ENCODE peak calls at places on chromosomes 16 and 17, in four cellular contexts. C is body of pancreas, M is prostate gland, K is heart left ventricle. X is an unnamed sample. For H3K27me3, the result is how much of the 10 kb centered on the place peaks cover.

GRCh38 chr16:71185366-71185765 is 45.2 kb downstream of the HYDIN start:
- DNase-seq in C (no peak), M (no peak), K (no peak), X (no peak)

GRCh38 chr17:76189247-76189646 is 48.2 kb upstream of the FOXJ1 start:
- DNase-seq in C (no peak), M (no peak), K (no peak), X (no peak)

GRCh38 chr17:15109608-15110007 is 155.5 kb downstream of the PMP22 start:
- DNase-seq in C (no peak), M (no peak), K (no peak), X (no peak)

GRCh38 chr16:4510131-4510530 is 28.4 kb downstream of the CDIP1 start:
- DNase-seq in C (no peak), M (no peak), K (no peak), X (no peak)

GRCh38 chr17:45940826-45941225 is 46.5 kb downstream of the MAPT start:
- DNase-seq in C (no peak), M (peak), K (peak), X (no peak)

GRCh38 chr17:46764709-46765401 is 53.6 kb downstream of the WNT3 start:
- DNase-seq in C (peak), M (no peak), K (peak), X (no peak)

GRCh38 chr16:87681990-87682570 is 79.8 kb downstream of the JPH3 start:
- DNase-seq in C (no peak), M (peak), K (no peak), X (no peak)

GRCh38 chr16:4316103-4316731 is 350 bp downstream of the GLIS2 start:
- DNase-seq in C (no peak), M (no peak), K (no peak), X (no peak)

GRCh38 chr16:16982614-16983013 is 488.1 kb downstream of the XYLT1 start:
- DNase-seq in C (no peak), M (no peak), K (no peak), X (no peak)

GRCh38 chr17:32671891-32672290 is 185.1 kb downstream of the CDK5R1 start:
- DNase-seq in C (peak), M (no peak), K (peak), X (no peak)

GRCh38 chr16:88384222-88385111 is 1.7 kb downstream of the ZNF469 start:
- DNase-seq in C (no peak), M (no peak), K (peak), X (no peak)

GRCh38 chr16:79047337-79047736 is 553.2 kb downstream of the MAF start:
- DNase-seq in C (no peak), M (no peak), K (no peak), X (no peak)

GRCh38 chr16:79049040-79049439 is 551.5 kb downstream of the MAF start:
- DNase-seq in C (no peak), M (no peak), K (no peak), X (no peak)

GRCh38 chr16:79042886-79043285 is 557.7 kb downstream of the MAF start:
- DNase-seq in C (no peak), M (no peak), K (no peak), X (no peak)

GRCh38 chr16:79042141-79042540 is 558.4 kb downstream of the MAF start:
- DNase-seq in C (no peak), M (no peak), K (no peak), X (no peak)

DNA sequence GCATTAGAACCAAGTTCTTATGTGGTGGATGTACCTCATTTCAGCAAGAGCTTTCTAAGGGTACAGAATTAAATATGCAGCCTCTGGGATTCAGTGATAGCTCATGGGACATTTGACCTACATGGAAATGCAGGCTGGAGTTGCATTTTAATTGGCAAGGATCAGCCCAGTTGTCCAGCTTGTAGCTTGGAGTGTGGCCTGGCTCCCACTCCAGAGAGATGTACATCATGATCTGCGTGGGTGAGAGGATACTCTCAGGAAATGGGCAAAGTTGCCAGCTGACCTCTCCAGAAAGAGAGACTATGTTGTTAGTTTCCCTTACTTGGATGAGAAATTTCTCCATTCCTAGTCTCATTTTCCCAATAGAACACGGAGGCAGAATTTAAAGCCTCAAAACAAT is 555.3 kb downstream of the MAF start:
- DNase-seq in C (no peak), M (no peak), K (no peak), X (no peak)
- H3K27me3 ChIP-seq in C (under half), M (under half), K (under half), X (under half)

GRCh38 chr17:40063034-40063765 is 435 bp downstream of the THRA start:
- DNase-seq in C (peak), M (no peak), K (peak), X (peak)

GRCh38 chr17:40063915-40064531 is 1.3 kb downstream of the THRA start:
- DNase-seq in C (no peak), M (no peak), K (peak), X (no peak)

GRCh38 chr17:40067710-40068109 is 4.9 kb downstream of the THRA start:
- DNase-seq in C (no peak), M (no peak), K (peak), X (no peak)

GRCh38 chr17:40065771-40066510 is 3.2 kb downstream of the THRA start:
- DNase-seq in C (no peak), M (no peak), K (peak), X (no peak)

GRCh38 chr17:40065041-40065770 is 2.4 kb downstream of the THRA start:
- DNase-seq in C (no peak), M (no peak), K (peak), X (peak)
- H3K4me3 ChIP-seq in C (no peak), M (no peak), K (peak), X (peak)

GRCh38 chr17:81346090-81346907 is 49.0 kb upstream of the BAHCC1 start:
- DNase-seq in C (peak), M (peak), K (peak), X (peak)
- TF ChIP-seq POLR2A in C (peak), M (peak), K (peak), X (peak)

GRCh38 chr17:74531231-74531761 is at the start of gene CD300LB:
- DNase-seq in C (peak), M (no peak), K (no peak), X (peak)
- H3K27me3 ChIP-seq in C (under half), M (under half), K (under half), X (under half)

DNA sequence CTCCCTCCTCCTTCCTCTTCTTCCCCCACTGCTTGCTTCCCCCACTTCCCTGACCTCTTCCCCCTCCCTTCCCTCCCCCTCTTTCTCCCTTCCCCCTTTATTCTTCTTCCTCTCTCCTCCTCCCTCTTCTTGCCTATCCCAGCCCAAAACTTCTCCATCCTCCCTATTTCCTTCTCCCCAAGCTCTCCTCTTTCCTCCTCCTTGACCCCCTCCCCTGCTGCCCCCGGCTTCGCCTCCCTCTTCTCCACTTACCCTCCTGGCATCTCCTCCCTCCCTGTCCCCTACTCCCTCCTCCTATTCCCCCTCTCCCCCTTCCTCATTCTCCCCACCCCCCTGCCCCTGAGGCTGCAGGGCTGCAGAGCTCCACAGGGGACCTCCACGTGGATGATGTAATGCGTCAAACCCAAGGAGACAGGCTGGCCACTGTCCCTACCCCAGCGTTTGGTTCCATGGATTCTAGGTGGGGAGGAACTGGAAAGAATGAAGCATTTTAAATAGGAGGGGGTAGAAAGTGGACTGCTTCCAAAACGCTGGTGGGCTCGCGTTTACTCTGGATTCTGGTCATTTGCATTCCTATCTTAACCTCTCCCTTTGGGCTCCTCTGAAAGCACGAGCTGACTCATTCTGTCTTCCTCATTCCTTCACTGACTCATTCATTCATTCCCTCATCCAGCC is 687 bp upstream of the COTL1 start:
- DNase-seq in C (peak), M (no peak), K (no peak), X (peak)
- H3K4me3 ChIP-seq in C (no peak), M (no peak), K (no peak), X (no peak)

GRCh38 chr16:2251281-2252111 is at the start of gene ECI1:
- DNase-seq in C (peak), M (peak), K (peak), X (peak)
- TF ChIP-seq POLR2A in C (peak), M (peak), K (peak), X (peak)

GRCh38 chr17:83192161-83192788 is 112.9 kb downstream of the METRNL start:
- DNase-seq in C (peak), M (no peak), K (peak), X (peak)
- H3K27me3 ChIP-seq in C (under half), M (under half), K (under half), X (under half)

GRCh38 chr16:2083409-2083808 is 35.6 kb downstream of the TSC2 start:
- DNase-seq in C (no peak), M (no peak), K (no peak), X (no peak)
- H3K4me3 ChIP-seq in C (no peak), M (no peak), K (no peak), X (no peak)

GRCh38 chr16:2531371-2531695 is at the start of gene CEMP1:
- DNase-seq in C (no peak), M (no peak), K (no peak), X (no peak)
- TF ChIP-seq POLR2A in C (no peak), M (no peak), K (no peak), X (no peak)

GRCh38 chr17:81373536-81374160 is 21.6 kb upstream of the BAHCC1 start:
- DNase-seq in C (no peak), M (no peak), K (no peak), X (no peak)
- H3K27me3 ChIP-seq in C (under half), M (under half), K (under half), X (under half)

X was measured in ovary.